ENCODE peak calls at places on chromosomes 1 and 21, in four cellular contexts. Y is HepG2, X is K562, G is H1. O is an unnamed sample.

GRCh38 chr1:109151146-109151545 is 37.2 kb downstream of the ELAPOR1 start:
- DNase-seq in Y (peak), X (peak), G (peak), O (peak)

GRCh38 chr1:43708006-43708412 is 673 bp downstream of the ST3GAL3 start:
- DNase-seq in Y (no peak), X (no peak), G (no peak), O (peak)

GRCh38 chr1:150236614-150236934 is 662 bp upstream of the ANP32E start:
- DNase-seq in Y (no peak), X (no peak), G (no peak), O (no peak)

GRCh38 chr1:30329802-30330557 is 393.4 kb downstream of the MATN1 start:
- DNase-seq in Y (no peak), X (peak), G (peak), O (no peak)

GRCh38 chr1:29779146-29779545 is 542.8 kb downstream of the PTPRU start:
- DNase-seq in Y (no peak), X (no peak), G (no peak), O (no peak)

GRCh38 chr1:178521241-178521640 is 8.3 kb downstream of the TEX35 start:
- DNase-seq in Y (no peak), X (no peak), G (no peak), O (no peak)

GRCh38 chr1:39381839-39382238 is 109.6 kb upstream of the BMP8A start:
- DNase-seq in Y (no peak), X (no peak), G (no peak), O (peak)

GRCh38 chr21:14376854-14377253 is 6.1 kb downstream of the HSPA13 start:
- DNase-seq in Y (no peak), X (no peak), G (no peak), O (no peak)

GRCh38 chr1:94636625-94637024 is 95.1 kb upstream of the F3 start:
- DNase-seq in Y (no peak), X (no peak), G (peak), O (no peak)

GRCh38 chr1:3101127-3101939 is 32.3 kb downstream of the PRDM16 start:
- DNase-seq in Y (no peak), X (no peak), G (no peak), O (no peak)

GRCh38 chr1:111973150-111973549 is 16.3 kb downstream of the KCND3 start:
- DNase-seq in Y (no peak), X (no peak), G (no peak), O (no peak)

GRCh38 chr21:38766987-38767722 is 38.6 kb upstream of the ETS2 start:
- DNase-seq in Y (peak), X (no peak), G (no peak), O (no peak)

GRCh38 chr1:28010979-28011378 is 51.2 kb downstream of the XKR8 start:
- DNase-seq in Y (peak), X (no peak), G (no peak), O (no peak)

GRCh38 chr1:77927414-77927813 is 39.0 kb downstream of the NEXN start:
- DNase-seq in Y (no peak), X (no peak), G (no peak), O (no peak)

GRCh38 chr1:77929806-77930205 is 41.4 kb downstream of the NEXN start:
- DNase-seq in Y (no peak), X (no peak), G (no peak), O (peak)

GRCh38 chr1:77926561-77927357 is 38.3 kb downstream of the NEXN start:
- DNase-seq in Y (no peak), X (no peak), G (no peak), O (no peak)

GRCh38 chr1:77925966-77926365 is 37.5 kb downstream of the NEXN start:
- DNase-seq in Y (no peak), X (no peak), G (no peak), O (no peak)

GRCh38 chr1:77925536-77925935 is 37.1 kb downstream of the NEXN start:
- DNase-seq in Y (no peak), X (no peak), G (no peak), O (no peak)
- TF ChIP-seq POLR2AphosphoS5 in Y (no peak), X (no peak), G (no peak), O (no peak)

GRCh38 chr1:183365676-183366075 is 52.5 kb downstream of the NMNAT2 start:
- DNase-seq in Y (no peak), X (no peak), G (no peak), O (no peak)
- TF ChIP-seq JUN in Y (no peak), X (no peak), G (no peak), O (no peak)

DNA sequence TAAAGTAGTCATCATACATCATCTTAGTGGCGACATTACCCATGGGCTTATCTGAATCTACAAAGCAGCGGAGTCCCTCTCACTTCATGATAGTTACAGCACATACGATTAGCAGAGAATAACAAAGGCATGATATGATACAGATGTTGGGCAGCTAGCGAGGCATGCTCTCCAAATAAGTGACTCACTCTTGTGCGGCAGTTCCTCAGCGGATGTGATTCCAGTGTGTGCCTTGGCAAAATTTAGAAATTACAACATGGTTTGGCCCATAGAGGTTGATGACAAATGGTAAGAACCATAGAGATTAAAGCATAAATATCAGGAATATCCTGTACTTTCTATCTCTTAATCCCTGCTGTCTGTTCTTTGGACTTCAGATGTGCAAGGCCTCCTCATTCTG is 48.1 kb upstream of the PAXBP1 start:
- DNase-seq in Y (no peak), X (no peak), G (no peak), O (no peak)
- TF ChIP-seq POLR2AphosphoS5 in Y (no peak), X (no peak), G (no peak), O (no peak)

DNA sequence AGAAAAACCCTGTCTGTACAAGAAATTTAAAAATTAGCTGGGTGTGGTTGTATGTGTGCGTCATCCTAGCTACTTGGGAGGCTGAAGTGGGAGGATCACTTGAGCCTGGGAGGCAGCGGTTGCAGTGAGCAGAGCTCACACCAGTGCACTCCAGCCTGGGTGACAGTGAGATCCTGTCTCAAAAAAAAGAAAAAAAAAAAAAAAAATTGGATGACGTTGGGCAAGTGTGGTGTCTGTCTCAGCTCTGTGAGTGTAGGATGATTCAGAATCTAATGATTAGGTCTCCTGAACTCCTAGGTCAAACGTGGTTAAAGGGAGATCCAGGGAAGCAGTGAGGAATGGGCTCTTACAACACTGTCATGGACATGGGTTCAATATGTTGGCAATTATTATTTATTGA is 435.9 kb downstream of the KIF26B start:
- DNase-seq in Y (no peak), X (no peak), G (no peak), O (no peak)
- TF ChIP-seq JUN in Y (no peak), X (no peak), G (no peak), O (no peak)

O was measured in endothelial cell of umbilical vein.